ENCODE peak calls at places on chromosomes 12 and 14, in five cellular contexts. One of them, this sample, is unnamed.

GRCh38 chr12:65894127-65894526 is 69.8 kb downstream of the HMGA2 start:
- DNase-seq in sigmoid colon: no peak
- DNase-seq in A549: no peak
- DNase-seq in transverse colon: no peak
- DNase-seq in HCT116: no peak
- DNase-seq in this sample: no peak

GRCh38 chr14:45267084-45267483 is 14.1 kb upstream of the MIS18BP1 start:
- DNase-seq in sigmoid colon: no peak
- DNase-seq in A549: no peak
- DNase-seq in transverse colon: no peak
- DNase-seq in HCT116: no peak
- DNase-seq in this sample: no peak

GRCh38 chr12:75177997-75178396 is 31.6 kb downstream of the KCNC2 start:
- DNase-seq in sigmoid colon: no peak
- DNase-seq in A549: peak
- DNase-seq in transverse colon: no peak
- DNase-seq in HCT116: peak
- DNase-seq in this sample: no peak

GRCh38 chr12:130952106-130952505 is 1.6 kb upstream of the ADGRD1 start:
- DNase-seq in sigmoid colon: no peak
- DNase-seq in A549: no peak
- DNase-seq in transverse colon: no peak
- DNase-seq in HCT116: no peak
- DNase-seq in this sample: no peak

GRCh38 chr14:32166029-32166428 is 35.8 kb upstream of the RNU6-7 start:
- DNase-seq in sigmoid colon: no peak
- DNase-seq in A549: no peak
- DNase-seq in transverse colon: no peak
- DNase-seq in HCT116: no peak
- DNase-seq in this sample: no peak

GRCh38 chr12:66085213-66085612 is 45.3 kb downstream of the LLPH start:
- DNase-seq in sigmoid colon: no peak
- DNase-seq in A549: no peak
- DNase-seq in transverse colon: no peak
- DNase-seq in HCT116: no peak
- DNase-seq in this sample: no peak

GRCh38 chr12:6890789-6891624 is 13.6 kb upstream of the LRRC23 start:
- DNase-seq in sigmoid colon: peak
- DNase-seq in A549: peak
- DNase-seq in transverse colon: peak
- DNase-seq in HCT116: peak
- DNase-seq in this sample: peak

GRCh38 chr14:99034711-99035171 is 237.3 kb downstream of the BCL11B start:
- DNase-seq in sigmoid colon: no peak
- DNase-seq in A549: no peak
- DNase-seq in transverse colon: no peak
- DNase-seq in HCT116: no peak
- DNase-seq in this sample: peak

GRCh38 chr12:3225796-3226180 is 148.6 kb downstream of the TSPAN9 start:
- DNase-seq in sigmoid colon: no peak
- DNase-seq in A549: no peak
- DNase-seq in transverse colon: no peak
- DNase-seq in HCT116: no peak
- DNase-seq in this sample: no peak

GRCh38 chr14:75753696-75754095 is 92.7 kb downstream of the TTLL5 start:
- DNase-seq in sigmoid colon: no peak
- DNase-seq in A549: no peak
- DNase-seq in transverse colon: no peak
- DNase-seq in HCT116: no peak
- DNase-seq in this sample: no peak

GRCh38 chr14:101187816-101188570 is 284.5 kb upstream of the RTL1 start:
- DNase-seq in sigmoid colon: no peak
- DNase-seq in A549: no peak
- DNase-seq in transverse colon: no peak
- DNase-seq in HCT116: no peak
- DNase-seq in this sample: no peak

GRCh38 chr14:56760164-56760914 is 49.9 kb downstream of the OTX2 start:
- DNase-seq in sigmoid colon: no peak
- DNase-seq in A549: no peak
- DNase-seq in transverse colon: no peak
- DNase-seq in HCT116: no peak
- DNase-seq in this sample: no peak

GRCh38 chr14:99989032-99989431 is 76.2 kb upstream of the EVL start:
- DNase-seq in sigmoid colon: no peak
- DNase-seq in A549: no peak
- DNase-seq in transverse colon: no peak
- DNase-seq in HCT116: no peak
- DNase-seq in this sample: no peak

GRCh38 chr14:75720828-75721227 is 59.8 kb downstream of the TTLL5 start:
- DNase-seq in sigmoid colon: peak
- DNase-seq in A549: no peak
- DNase-seq in transverse colon: no peak
- DNase-seq in HCT116: no peak
- DNase-seq in this sample: no peak

GRCh38 chr14:95545769-95546168 is 10.9 kb downstream of the GLRX5 start:
- DNase-seq in sigmoid colon: no peak
- DNase-seq in A549: peak
- DNase-seq in transverse colon: no peak
- DNase-seq in HCT116: peak
- DNase-seq in this sample: no peak

DNA sequence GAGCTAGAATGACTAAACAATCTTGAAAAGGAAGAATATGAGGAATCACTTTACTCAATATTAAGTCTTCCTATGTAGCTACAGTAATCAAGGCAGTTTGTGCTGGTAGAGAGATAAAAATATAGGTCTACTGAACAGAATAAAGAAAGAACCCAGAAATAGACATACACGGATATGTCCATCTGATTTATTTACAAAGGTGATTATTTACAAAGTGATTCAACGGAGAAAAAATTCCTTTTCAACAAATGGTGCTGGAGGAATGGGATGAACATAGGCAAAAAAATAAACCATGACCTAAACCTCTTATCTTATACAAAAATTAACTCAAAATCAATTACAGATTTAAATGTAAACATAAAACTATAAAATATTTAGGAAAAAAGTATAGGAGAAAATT is 36.6 kb downstream of the TAOK3 start:
- DNase-seq in sigmoid colon: no peak
- DNase-seq in A549: no peak
- DNase-seq in transverse colon: no peak
- DNase-seq in HCT116: no peak
- DNase-seq in this sample: no peak
- TF ChIP-seq POLR2A in sigmoid colon: no peak
- TF ChIP-seq POLR2A in A549: no peak
- TF ChIP-seq POLR2A in transverse colon: no peak
- TF ChIP-seq POLR2A in HCT116: no peak
- TF ChIP-seq POLR2A in this sample: no peak

GRCh38 chr14:92382677-92383076 is 59.7 kb downstream of the SLC24A4 start:
- DNase-seq in sigmoid colon: no peak
- DNase-seq in A549: peak
- DNase-seq in transverse colon: no peak
- DNase-seq in HCT116: no peak
- DNase-seq in this sample: no peak
- TF ChIP-seq CTCF in sigmoid colon: no peak
- TF ChIP-seq CTCF in A549: peak
- TF ChIP-seq CTCF in transverse colon: no peak
- TF ChIP-seq CTCF in HCT116: peak
- TF ChIP-seq CTCF in this sample: no peak

GRCh38 chr12:68538722-68539614 is 71.7 kb upstream of the RAP1B start:
- DNase-seq in sigmoid colon: peak
- DNase-seq in A549: no peak
- DNase-seq in transverse colon: peak
- DNase-seq in HCT116: no peak
- DNase-seq in this sample: no peak
- H3K4me3 ChIP-seq in sigmoid colon: peak
- H3K4me3 ChIP-seq in A549: no peak
- H3K4me3 ChIP-seq in transverse colon: no peak
- H3K4me3 ChIP-seq in HCT116: no peak
- H3K4me3 ChIP-seq in this sample: no peak

GRCh38 chr12:11849752-11850504 is 200.5 kb downstream of the ETV6 start:
- DNase-seq in sigmoid colon: no peak
- DNase-seq in A549: no peak
- DNase-seq in transverse colon: no peak
- DNase-seq in HCT116: no peak
- DNase-seq in this sample: no peak
- TF ChIP-seq POLR2A in sigmoid colon: no peak
- TF ChIP-seq POLR2A in A549: no peak
- TF ChIP-seq POLR2A in transverse colon: no peak
- TF ChIP-seq POLR2A in HCT116: no peak
- TF ChIP-seq POLR2A in this sample: no peak

DNA sequence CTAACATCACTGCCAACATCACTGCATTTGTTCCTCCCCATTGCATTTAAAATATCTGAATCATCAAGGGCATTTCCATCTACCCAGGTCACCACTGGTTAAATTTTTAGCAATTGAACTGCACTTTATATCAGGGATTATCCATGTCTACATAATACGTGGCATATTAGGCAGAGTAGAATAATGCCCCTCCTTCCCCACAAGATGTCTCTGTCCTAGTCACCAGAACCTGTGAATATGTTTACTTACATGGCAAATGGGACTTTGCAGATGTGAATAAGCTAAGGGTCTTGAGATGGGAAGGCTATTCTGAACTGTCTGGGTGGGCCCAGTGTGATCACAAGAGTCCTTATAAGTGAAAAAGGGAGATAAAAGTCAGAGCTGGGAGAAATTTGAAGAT is 181.7 kb upstream of the ARID2 start:
- DNase-seq in sigmoid colon: no peak
- DNase-seq in A549: no peak
- DNase-seq in transverse colon: no peak
- DNase-seq in HCT116: no peak
- DNase-seq in this sample: no peak
- TF ChIP-seq CTCF in sigmoid colon: no peak
- TF ChIP-seq CTCF in A549: no peak
- TF ChIP-seq CTCF in transverse colon: no peak
- TF ChIP-seq CTCF in HCT116: peak
- TF ChIP-seq CTCF in this sample: no peak

GRCh38 chr14:73623504-73623903 is 11.2 kb downstream of the ACOT6 start:
- DNase-seq in sigmoid colon: no peak
- DNase-seq in A549: no peak
- DNase-seq in transverse colon: no peak
- DNase-seq in HCT116: no peak
- DNase-seq in this sample: no peak

GRCh38 chr14:73630009-73630780 is 14.6 kb upstream of the DNAL1 start:
- DNase-seq in sigmoid colon: no peak
- DNase-seq in A549: no peak
- DNase-seq in transverse colon: no peak
- DNase-seq in HCT116: no peak
- DNase-seq in this sample: no peak

GRCh38 chr14:73620268-73620667 is 8.0 kb downstream of the ACOT6 start:
- DNase-seq in sigmoid colon: no peak
- DNase-seq in A549: no peak
- DNase-seq in transverse colon: no peak
- DNase-seq in HCT116: no peak
- DNase-seq in this sample: no peak

GRCh38 chr14:73627033-73627432 is 14.7 kb downstream of the ACOT6 start:
- DNase-seq in sigmoid colon: no peak
- DNase-seq in A549: no peak
- DNase-seq in transverse colon: no peak
- DNase-seq in HCT116: no peak
- DNase-seq in this sample: no peak

DNA sequence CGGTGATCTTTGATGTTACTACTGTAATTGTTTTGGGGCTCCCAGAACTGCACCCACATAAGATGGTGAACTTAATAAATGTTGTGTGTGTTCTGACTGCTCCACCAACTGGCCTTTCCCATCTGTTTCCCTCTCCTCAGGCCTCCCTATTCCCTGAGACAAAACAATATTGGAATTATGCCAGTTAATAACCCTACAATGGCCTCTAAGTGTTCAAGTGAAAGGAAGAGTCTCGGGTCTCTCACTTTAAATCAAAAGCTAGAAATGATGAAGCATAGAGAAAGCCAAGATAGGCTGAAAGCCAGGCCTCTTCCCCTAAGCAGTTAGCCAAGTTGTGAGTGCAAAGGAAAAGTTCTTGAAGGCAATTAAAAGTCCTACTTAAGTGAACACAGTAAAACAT is 13.4 kb downstream of the ACOT6 start:
- DNase-seq in sigmoid colon: no peak
- DNase-seq in A549: no peak
- DNase-seq in transverse colon: no peak
- DNase-seq in HCT116: no peak
- DNase-seq in this sample: no peak
- H3K4me3 ChIP-seq in sigmoid colon: no peak
- H3K4me3 ChIP-seq in A549: no peak
- H3K4me3 ChIP-seq in transverse colon: no peak
- H3K4me3 ChIP-seq in HCT116: no peak
- H3K4me3 ChIP-seq in this sample: no peak

DNA sequence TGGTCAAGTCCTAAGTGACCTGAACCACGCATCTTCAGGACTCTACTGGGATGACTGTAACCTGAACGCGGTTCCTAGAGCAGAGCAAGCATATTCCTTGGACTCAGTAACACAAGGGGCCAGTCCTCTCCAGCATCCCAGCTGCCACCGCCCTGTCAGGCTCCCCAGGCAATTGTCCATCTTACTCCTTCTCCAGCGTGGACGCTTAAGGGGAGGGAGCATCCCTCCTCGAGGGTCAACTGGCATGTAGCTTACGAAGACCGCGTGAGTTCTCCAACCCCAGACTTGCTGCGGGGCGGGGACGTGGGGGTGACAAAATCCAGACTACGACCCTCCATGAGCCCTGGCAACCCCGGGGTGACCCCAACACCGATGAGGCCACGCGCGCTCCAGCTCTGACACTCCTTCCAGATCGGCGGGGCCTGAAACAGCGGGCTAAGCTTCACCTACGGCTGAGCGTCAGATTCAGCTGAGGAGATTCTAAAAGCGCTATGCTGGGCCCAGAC is 868 bp upstream of the MTHFD1 start:
- DNase-seq in sigmoid colon: no peak
- DNase-seq in A549: peak
- DNase-seq in transverse colon: no peak
- DNase-seq in HCT116: no peak
- DNase-seq in this sample: no peak
- TF ChIP-seq POLR2A in sigmoid colon: no peak
- TF ChIP-seq POLR2A in A549: no peak
- TF ChIP-seq POLR2A in transverse colon: no peak
- TF ChIP-seq POLR2A in HCT116: no peak
- TF ChIP-seq POLR2A in this sample: no peak